ENCODE peak calls at places on chromosome 22, in eight cellular contexts. M, O, D, W, V, B, P and X are unnamed samples.

GRCh38 chr22:49133541-49133940 is 694.1 kb downstream of the BRD1 start:
- DNase-seq in W (no peak), B (no peak), O (no peak), V (no peak), M (no peak), D (no peak), P (no peak), X (no peak)

GRCh38 chr22:27438271-27438980 is 363.1 kb downstream of the MN1 start:
- DNase-seq in M (peak), V (no peak), W (no peak), O (no peak), B (no peak), P (no peak), D (peak), X (peak)

GRCh38 chr22:37547249-37547741 is 13.0 kb upstream of the CDC42EP1 start:
- DNase-seq in M (no peak), B (no peak), O (no peak), V (no peak), W (no peak), P (no peak), D (peak), X (peak)

GRCh38 chr22:41034741-41035140 is 57.7 kb upstream of the EP300 start:
- DNase-seq in M (no peak), B (no peak), V (no peak), P (no peak), O (no peak), W (no peak), D (no peak), X (no peak)

GRCh38 chr22:24088796-24089195 is 77.7 kb downstream of the CABIN1 start:
- DNase-seq in O (no peak), M (no peak), D (peak), V (no peak), P (no peak), B (no peak), W (peak), X (peak)

GRCh38 chr22:30277547-30278344 is 11.1 kb upstream of the OSM start:
- DNase-seq in W (peak), B (peak), P (no peak), D (peak), O (no peak), M (no peak), V (no peak), X (peak)

GRCh38 chr22:20422965-20423635 is 14.5 kb downstream of the SCARF2 start:
- DNase-seq in W (no peak), M (peak), P (no peak), D (peak), O (peak), V (peak), B (no peak), X (peak)

GRCh38 chr22:40463727-40464126 is 93.3 kb downstream of the SGSM3 start:
- DNase-seq in P (no peak), V (no peak), O (no peak), W (no peak), B (no peak), M (no peak), D (no peak), X (no peak)

GRCh38 chr22:44683237-44683636 is 18.8 kb upstream of the PRR5 start:
- DNase-seq in O (no peak), W (no peak), D (no peak), B (no peak), P (no peak), V (no peak), M (no peak), X (no peak)

GRCh38 chr22:46192210-46192993 is 42.1 kb downstream of the PPARA start:
- DNase-seq in P (no peak), M (no peak), V (no peak), D (no peak), B (no peak), O (no peak), W (no peak), X (no peak)

GRCh38 chr22:20316844-20317401 is 2.9 kb downstream of the DGCR6L start:
- DNase-seq in M (no peak), W (no peak), O (no peak), D (no peak), P (no peak), V (no peak), B (peak), X (no peak)

GRCh38 chr22:32967285-32968101 is 90.7 kb downstream of the SYN3 start:
- DNase-seq in V (no peak), O (no peak), M (no peak), W (no peak), D (no peak), P (no peak), B (no peak), X (no peak)

GRCh38 chr22:37239336-37240239 is 4.5 kb downstream of the RAC2 start:
- DNase-seq in P (no peak), O (no peak), M (no peak), D (no peak), B (peak), V (no peak), W (no peak), X (no peak)

GRCh38 chr22:36295247-36295646 is 42.3 kb downstream of the APOL1 start:
- DNase-seq in V (no peak), M (peak), B (no peak), W (no peak), O (no peak), D (no peak), P (no peak), X (no peak)

GRCh38 chr22:31637375-31637937 is 24.6 kb downstream of the PISD start:
- DNase-seq in P (no peak), M (no peak), V (peak), D (no peak), B (peak), W (no peak), O (no peak), X (no peak)

GRCh38 chr22:43164636-43165035 is 13.3 kb downstream of the TSPO start:
- DNase-seq in M (no peak), O (no peak), P (no peak), B (no peak), V (no peak), W (no peak), D (no peak), X (no peak)

GRCh38 chr22:43681724-43682360 is 130.3 kb downstream of the EFCAB6 start:
- DNase-seq in V (no peak), B (no peak), D (no peak), O (no peak), P (no peak), M (no peak), W (no peak), X (no peak)

GRCh38 chr22:24727218-24727851 is 47.2 kb downstream of the PIWIL3 start:
- DNase-seq in P (no peak), D (peak), O (no peak), W (peak), M (no peak), V (no peak), B (peak), X (no peak)

GRCh38 chr22:41899992-41900651 is 14.8 kb downstream of the SHISA8 start:
- DNase-seq in O (no peak), D (no peak), P (no peak), W (no peak), B (no peak), M (no peak), V (peak), X (no peak)

GRCh38 chr22:19275919-19276600 is 15.5 kb downstream of the CLTCL1 start:
- DNase-seq in P (no peak), W (no peak), V (no peak), B (no peak), M (no peak), D (no peak), O (no peak), X (no peak)

GRCh38 chr22:19820880-19821522 is 33.7 kb downstream of the GNB1L start:
- DNase-seq in W (no peak), V (no peak), O (no peak), D (no peak), M (no peak), P (peak), B (peak), X (no peak)

GRCh38 chr22:40004836-40005235 is 10.1 kb downstream of the FAM83F start:
- DNase-seq in M (no peak), W (no peak), P (no peak), D (no peak), V (no peak), B (no peak), O (no peak), X (no peak)

GRCh38 chr22:22378446-22379415 is 129.8 kb downstream of the ZNF280B start:
- DNase-seq in B (no peak), O (no peak), D (no peak), M (no peak), P (no peak), W (no peak), V (no peak), X (no peak)

GRCh38 chr22:24424001-24424900 is 3.1 kb upstream of the ADORA2A start:
- DNase-seq in V (no peak), M (no peak), B (no peak), O (no peak), P (no peak), D (no peak), W (no peak), X (no peak)

GRCh38 chr22:30073743-30074142 is 6.5 kb upstream of the HORMAD2 start:
- DNase-seq in B (no peak), D (no peak), V (no peak), P (no peak), O (no peak), W (no peak), M (no peak), X (no peak)

GRCh38 chr22:48798281-48799226 is 1029.1 kb downstream of the BRD1 start:
- DNase-seq in P (no peak), M (no peak), D (no peak), B (no peak), W (no peak), V (no peak), O (no peak), X (no peak)

GRCh38 chr22:17777005-17777716 is 2.9 kb upstream of the BID start:
- DNase-seq in O (no peak), W (no peak), B (peak), V (no peak), P (no peak), D (no peak), M (no peak), X (no peak)

GRCh38 chr22:26587991-26588613 is 1.8 kb downstream of the TPST2 start:
- DNase-seq in V (no peak), D (peak), W (peak), O (no peak), B (no peak), P (no peak), M (no peak), X (peak)

GRCh38 chr22:48045369-48045768 is 1282.9 kb downstream of the TBC1D22A start:
- DNase-seq in V (no peak), O (no peak), W (no peak), B (peak), P (no peak), M (no peak), D (no peak), X (no peak)

GRCh38 chr22:50622723-50623327 is 5.1 kb downstream of the ARSA start:
- DNase-seq in M (peak), P (no peak), W (no peak), V (no peak), B (peak), O (no peak), D (no peak), X (no peak)
- TF ChIP-seq CTCF in M (no peak), P (no peak), W (no peak), V (no peak), B (peak), O (no peak), D (no peak), X (no peak)

GRCh38 chr22:16609548-16610261 is 17.1 kb upstream of the CCT8L2 start:
- DNase-seq in M (no peak), W (no peak), B (no peak), V (no peak), D (no peak), O (peak), P (no peak), X (no peak)
- TF ChIP-seq CTCF in M (no peak), W (no peak), B (no peak), V (no peak), D (no peak), O (no peak), P (no peak), X (no peak)

GRCh38 chr22:50271519-50271970 is 1.4 kb upstream of the MAPK11 start:
- DNase-seq in B (peak), P (peak), V (peak), D (peak), W (no peak), O (peak), M (peak), X (peak)
- TF ChIP-seq CTCF in B (peak), P (no peak), V (peak), D (no peak), W (peak), O (no peak), M (no peak), X (no peak)

GRCh38 chr22:28741200-28741757 is 341 bp downstream of the CHEK2 start:
- DNase-seq in W (no peak), M (no peak), O (no peak), V (no peak), B (no peak), D (no peak), P (no peak), X (no peak)
- TF ChIP-seq CTCF in W (no peak), M (no peak), O (no peak), V (no peak), B (no peak), D (no peak), P (no peak), X (no peak)